ENCODE peak calls at places on chromosomes 11 and 22, in five cellular contexts. K is Daoy, O is GM06990, P is HFFc6, L is A549. Y is an unnamed sample.

GRCh38 chr22:23178512-23179254 is 1.6 kb upstream of the BCR start:
- DNase-seq in L (peak; percentile 63), K (peak; percentile 71), P (no peak), O (no peak), Y (peak; percentile 72)

GRCh38 chr11:33982661-33983060 is 68.9 kb upstream of the CAPRIN1 start:
- DNase-seq in K (no peak), O (no peak), P (no peak), L (no peak), Y (no peak)

GRCh38 chr22:34800265-34800664 is 265.7 kb upstream of the ISX start:
- DNase-seq in L (no peak), O (no peak), K (no peak), P (no peak), Y (no peak)

GRCh38 chr22:46458525-46458924 is 78.9 kb downstream of the CELSR1 start:
- DNase-seq in P (no peak), K (no peak), O (no peak), L (no peak), Y (no peak)

GRCh38 chr11:3052567-3052966 is 4.7 kb downstream of the CARS1 start:
- DNase-seq in L (no peak), P (no peak), K (no peak), O (no peak), Y (no peak)

GRCh38 chr11:94028436-94028835 is 7.3 kb downstream of the HEPHL1 start:
- DNase-seq in L (no peak), O (no peak), P (peak; percentile 92), K (peak; percentile 13), Y (no peak)

GRCh38 chr11:1943576-1943975 is 3.6 kb upstream of the MRPL23 start:
- DNase-seq in L (no peak), P (no peak), O (no peak), K (peak; percentile 20), Y (no peak)

GRCh38 chr11:334264-335033 is 13.8 kb upstream of the IFITM3 start:
- DNase-seq in P (no peak), L (no peak), O (no peak), K (no peak), Y (no peak)

GRCh38 chr11:86488553-86488952 is 113.9 kb downstream of the CCDC81 start:
- DNase-seq in L (no peak), O (no peak), P (no peak), K (no peak), Y (no peak)

GRCh38 chr11:27700351-27701261 is at the start of gene BDNF:
- DNase-seq in P (peak; percentile 36), O (peak; percentile 29), K (peak; percentile 47), L (peak; percentile 49), Y (peak; percentile 57)

GRCh38 chr22:39212721-39213376 is 31.9 kb downstream of the PDGFB start:
- DNase-seq in P (peak; percentile 37), O (no peak), K (peak; percentile 57), L (peak; percentile 41), Y (peak; percentile 32)

GRCh38 chr11:13287026-13287425 is 9.4 kb downstream of the BMAL1 start:
- DNase-seq in K (no peak), P (no peak), L (no peak), O (no peak), Y (no peak)

GRCh38 chr11:71453911-71454304 is 905 bp downstream of the NADSYN1 start:
- DNase-seq in O (no peak), P (no peak), L (no peak), K (no peak), Y (peak; percentile 19)

GRCh38 chr11:126268361-126268707 is 361 bp downstream of the SRPRA start:
- DNase-seq in O (no peak), L (peak; percentile 59), P (no peak), K (no peak), Y (no peak)

GRCh38 chr11:83151274-83151977 is 5.5 kb upstream of the PCF11 start:
- DNase-seq in K (peak; percentile 60), O (no peak), L (no peak), P (no peak), Y (peak; percentile 37)

GRCh38 chr11:19368726-19369364 is 128.1 kb upstream of the E2F8 start:
- DNase-seq in L (no peak), O (no peak), P (peak; percentile 25), K (no peak), Y (no peak)

GRCh38 chr11:2534131-2534956 is 89.5 kb downstream of the KCNQ1 start:
- DNase-seq in P (no peak), O (no peak), K (peak; percentile 81), L (no peak), Y (peak; percentile 93)